ENCODE peak calls at places on chromosomes 12 and 14, in four cellular contexts. X, C, F and R are unnamed samples. For H3K9me3, the result is how much of the 10 kb centered on the place peaks cover.

GRCh38 chr14:36941783-36942521 is 230.5 kb downstream of the SLC25A21 start:
- DNase-seq in F (no peak), C (peak), X (peak), R (peak)

GRCh38 chr14:56491299-56492285 is 88.0 kb upstream of the TMEM260 start:
- DNase-seq in C (peak), F (peak), X (peak), R (peak)

GRCh38 chr12:10941916-10942607 is 3.0 kb upstream of the TAS2R14 start:
- DNase-seq in F (no peak), C (peak), X (no peak), R (no peak)

GRCh38 chr12:75011120-75011519 is 198.5 kb downstream of the KCNC2 start:
- DNase-seq in C (no peak), F (no peak), X (no peak), R (no peak)

GRCh38 chr14:65588426-65589140 is 176.1 kb downstream of the FUT8 start:
- DNase-seq in F (no peak), C (no peak), X (no peak), R (no peak)

GRCh38 chr12:12331896-12332295 is 18.1 kb downstream of the MANSC1 start:
- DNase-seq in X (no peak), F (no peak), C (no peak), R (peak)

GRCh38 chr12:47272412-47273190 is 192.8 kb upstream of the AMIGO2 start:
- DNase-seq in F (no peak), X (no peak), C (peak), R (no peak)

GRCh38 chr14:85597701-85598100 is 67.8 kb downstream of the FLRT2 start:
- DNase-seq in X (no peak), F (no peak), C (no peak), R (no peak)

GRCh38 chr12:84741727-84742126 is 170.9 kb downstream of the SLC6A15 start:
- DNase-seq in X (no peak), C (no peak), F (no peak), R (no peak)

GRCh38 chr14:44379292-44379977 is 127.6 kb downstream of the FSCB start:
- DNase-seq in C (no peak), X (no peak), F (no peak), R (no peak)

GRCh38 chr12:120470150-120470817 is 736 bp upstream of the SRSF9 start:
- DNase-seq in F (no peak), C (no peak), X (no peak), R (no peak)

GRCh38 chr12:95205685-95206084 is 11.6 kb downstream of the FGD6 start:
- DNase-seq in X (no peak), C (no peak), F (no peak), R (peak)

GRCh38 chr12:25653487-25654175 is 100.5 kb upstream of the LMNTD1 start:
- DNase-seq in X (no peak), F (no peak), C (no peak), R (peak)

GRCh38 chr12:116150001-116150400 is 127.5 kb downstream of the MED13L start:
- DNase-seq in X (no peak), C (no peak), F (no peak), R (no peak)

GRCh38 chr14:104802120-104802912 is 1.4 kb downstream of the ZBTB42 start:
- DNase-seq in F (no peak), X (no peak), C (no peak), R (no peak)

GRCh38 chr12:11543513-11544168 is 105.8 kb upstream of the ETV6 start:
- DNase-seq in C (no peak), X (no peak), F (no peak), R (no peak)

GRCh38 chr12:70367268-70368141 is 1.4 kb downstream of the KCNMB4 start:
- DNase-seq in X (no peak), F (no peak), C (no peak), R (no peak)

GRCh38 chr12:120110550-120111501 is 5.7 kb downstream of the RAB35 start:
- DNase-seq in F (no peak), X (no peak), C (no peak), R (no peak)

GRCh38 chr12:47247418-47247817 is 167.7 kb upstream of the AMIGO2 start:
- DNase-seq in X (no peak), F (no peak), C (no peak), R (peak)

GRCh38 chr12:10207136-10207535 is 5.5 kb upstream of the GABARAPL1 start:
- DNase-seq in C (no peak), X (no peak), F (no peak), R (no peak)

GRCh38 chr12:68789144-68789878 is 18.7 kb upstream of the MDM2 start:
- DNase-seq in F (no peak), C (no peak), X (no peak), R (no peak)

GRCh38 chr12:32921397-32921796 is 24.8 kb upstream of the PKP2 start:
- DNase-seq in F (no peak), X (no peak), C (no peak), R (no peak)

GRCh38 chr12:122747224-122748175 is 5.1 kb upstream of the DENR start:
- DNase-seq in F (no peak), C (no peak), X (no peak), R (no peak)

GRCh38 chr12:69497308-69498026 is 27.3 kb downstream of the FRS2 start:
- DNase-seq in X (no peak), C (no peak), F (no peak), R (no peak)

GRCh38 chr12:17215754-17216153 is 609.8 kb upstream of the LMO3 start:
- DNase-seq in F (no peak), X (no peak), C (no peak), R (no peak)

GRCh38 chr14:105860615-105861580 is 334.5 kb downstream of the TMEM121 start:
- DNase-seq in X (no peak), C (no peak), F (no peak), R (no peak)

GRCh38 chr12:111180830-111181726 is 187.8 kb downstream of the PHETA1 start:
- DNase-seq in X (no peak), F (no peak), C (no peak), R (peak)

GRCh38 chr14:99687284-99688209 is 3.4 kb downstream of the CYP46A1 start:
- DNase-seq in C (no peak), X (no peak), F (no peak), R (no peak)

GRCh38 chr14:96095581-96096476 is 56.7 kb downstream of the C14orf132 start:
- DNase-seq in F (no peak), X (no peak), C (no peak), R (peak)

GRCh38 chr14:69610020-69610858 is 1.2 kb upstream of the SUSD6 start:
- DNase-seq in C (no peak), X (no peak), F (no peak), R (no peak)

GRCh38 chr14:69612014-69612758 is 790 bp downstream of the SUSD6 start:
- DNase-seq in C (peak), X (no peak), F (no peak), R (peak)

GRCh38 chr14:69612759-69613145 is 1.4 kb downstream of the SUSD6 start:
- DNase-seq in C (no peak), F (no peak), X (no peak), R (peak)

GRCh38 chr14:69610859-69611263 is 535 bp upstream of the SUSD6 start:
- DNase-seq in X (no peak), F (no peak), C (no peak), R (no peak)

GRCh38 chr14:69611264-69612013 is at the start of gene SUSD6:
- DNase-seq in F (peak), X (no peak), C (peak), R (peak)
- TF ChIP-seq POLR2AphosphoS5 in F (peak), X (no peak), C (no peak), R (peak)

GRCh38 chr14:73851567-73852382 is at the start of gene PTGR2:
- DNase-seq in F (peak), C (peak), X (peak), R (peak)
- TF ChIP-seq CTCF in F (peak), C (peak), X (no peak), R (no peak)

GRCh38 chr12:124470139-124470538 is 97.3 kb downstream of the NCOR2 start:
- DNase-seq in X (no peak), F (no peak), C (no peak), R (no peak)
- H3K9me3 ChIP-seq in X (under half), F (under half), C (under half), R (under half)

GRCh38 chr14:58639842-58640484 is 2.2 kb downstream of the DACT1 start:
- DNase-seq in X (peak), F (peak), C (peak), R (peak)
- TF ChIP-seq POLR2AphosphoS5 in X (no peak), F (no peak), C (no peak), R (peak)

DNA sequence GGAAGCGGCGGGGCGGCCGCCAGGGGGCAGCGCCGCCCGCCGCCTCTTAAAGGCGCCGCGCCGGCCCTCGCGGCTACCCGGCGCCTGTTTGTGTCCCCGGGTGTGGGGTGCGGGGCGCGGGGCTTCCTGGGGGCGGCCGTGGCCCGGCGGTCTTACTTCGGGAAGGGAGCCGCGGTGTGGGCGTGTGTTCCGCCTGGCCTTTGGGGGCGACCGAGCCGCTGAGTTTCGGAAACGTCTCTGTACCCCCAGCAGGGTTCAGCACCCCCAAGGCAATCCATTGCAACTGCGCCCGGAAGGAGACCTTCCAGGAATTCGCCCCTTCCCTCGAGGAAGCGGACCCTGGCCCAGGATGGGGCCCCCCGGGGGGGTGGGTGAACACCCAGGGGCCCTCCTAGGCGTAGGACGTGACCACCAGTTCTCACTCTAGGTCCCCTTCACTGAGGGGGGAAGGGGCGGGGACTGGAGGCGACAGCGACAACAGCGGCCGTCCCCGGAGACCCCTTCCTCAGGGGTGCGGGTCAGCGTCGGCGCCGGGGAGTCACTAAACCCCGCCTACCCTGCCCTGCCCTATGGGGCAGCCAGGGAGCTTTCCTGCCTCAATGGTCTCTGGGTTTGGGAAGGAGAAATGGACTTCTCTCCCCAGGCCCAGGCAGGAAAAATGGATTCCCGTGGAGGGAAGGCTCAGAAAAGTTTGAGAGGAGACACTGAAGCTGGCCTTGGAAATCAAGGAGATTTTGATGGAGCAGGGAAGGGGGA is at the start of gene ITPK1:
- DNase-seq in X (no peak), C (peak), F (no peak), R (peak)
- TF ChIP-seq CTCF in X (peak), C (no peak), F (peak), R (no peak)

GRCh38 chr12:38102197-38102596 is 214.4 kb upstream of the ALG10B start:
- DNase-seq in X (peak), C (no peak), F (no peak), R (no peak)

GRCh38 chr12:38101753-38102152 is 214.8 kb upstream of the ALG10B start:
- DNase-seq in C (no peak), F (no peak), X (no peak), R (no peak)

DNA sequence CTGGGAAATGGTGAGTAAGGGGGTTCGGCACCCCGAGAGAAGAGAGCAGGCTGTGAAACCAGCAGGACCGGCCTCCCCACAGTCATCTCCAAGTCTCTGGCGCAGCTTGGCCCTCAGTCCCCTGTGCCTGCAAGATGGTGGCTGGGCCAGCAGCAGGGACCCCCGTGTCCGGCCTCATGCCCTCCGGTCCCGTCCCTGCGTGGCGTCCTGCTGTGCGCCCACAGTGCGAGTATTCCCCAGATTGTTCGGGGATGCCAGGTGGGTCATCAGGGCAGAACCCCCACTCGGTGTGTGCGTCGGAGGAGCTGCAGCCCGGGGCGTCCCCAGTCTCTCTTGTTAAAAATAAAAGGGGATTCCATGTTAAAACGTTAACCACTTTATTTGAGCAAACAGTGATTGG is 216.9 kb upstream of the ALG10B start:
- DNase-seq in X (no peak), C (no peak), F (no peak), R (no peak)
- H3K9me3 ChIP-seq in X (under half), C (under half), F (under half), R (under half)